ENCODE peak calls at places on chromosomes 3 and 15, in four cellular contexts. H is K562, J is GM23338, K is HepG2. Y is an unnamed sample.

GRCh38 chr3:64289622-64290021 is 64.4 kb upstream of the PRICKLE2 start:
- DNase-seq in J (no peak), K (no peak), H (no peak), Y (no peak)

GRCh38 chr3:142608615-142609014 is 12.4 kb downstream of the PLS1 start:
- DNase-seq in J (no peak), H (no peak), K (no peak), Y (no peak)

GRCh38 chr3:127655641-127656040 is 17.1 kb upstream of the ABTB1 start:
- DNase-seq in K (no peak), J (no peak), H (no peak), Y (no peak)

GRCh38 chr15:51830279-51830806 is 890 bp downstream of the TMOD3 start:
- DNase-seq in J (peak), H (no peak), K (no peak), Y (no peak)

GRCh38 chr15:33068531-33068990 is 126.0 kb downstream of the FMN1 start:
- DNase-seq in J (peak), K (peak), H (no peak), Y (no peak)

GRCh38 chr15:52496776-52497470 is 31.8 kb downstream of the MYO5A start:
- DNase-seq in J (no peak), K (no peak), H (no peak), Y (no peak)

GRCh38 chr3:76024640-76025039 is 239.3 kb upstream of the ZNF717 start:
- DNase-seq in J (peak), H (no peak), K (peak), Y (no peak)

GRCh38 chr15:90002428-90002844 is 1.3 kb downstream of the ZNF710 start:
- DNase-seq in J (peak), K (no peak), H (no peak), Y (peak)

GRCh38 chr15:65611888-65612615 is 1.1 kb upstream of the INTS14 start:
- DNase-seq in H (peak), K (peak), J (peak), Y (no peak)

GRCh38 chr3:72576563-72576962 is 271.7 kb downstream of the SHQ1 start:
- DNase-seq in J (no peak), H (peak), K (no peak), Y (no peak)

GRCh38 chr15:43828061-43828657 is 1.4 kb downstream of the WDR76 start:
- DNase-seq in J (no peak), K (no peak), H (no peak), Y (no peak)

GRCh38 chr3:23611737-23612295 is 193.9 kb upstream of the UBE2E1 start:
- DNase-seq in H (no peak), J (peak), K (no peak), Y (peak)

GRCh38 chr3:56616479-56617006 is 59.6 kb downstream of the CCDC66 start:
- DNase-seq in J (no peak), K (no peak), H (no peak), Y (no peak)

GRCh38 chr3:107704477-107704876 is 181.7 kb downstream of the BBX start:
- DNase-seq in K (no peak), H (no peak), J (no peak), Y (no peak)
- TF ChIP-seq CREB1 in K (no peak), H (no peak), J (no peak), Y (no peak)

GRCh38 chr3:170360916-170361315 is 3.4 kb downstream of the SKIL start:
- DNase-seq in H (no peak), J (peak), K (no peak), Y (no peak)
- H2AFZ ChIP-seq in H (no peak), J (no peak), K (no peak), Y (no peak)

GRCh38 chr15:91216000-91216399 is 115.9 kb downstream of the SV2B start:
- DNase-seq in H (no peak), K (no peak), J (no peak), Y (no peak)
- TF ChIP-seq CREB1 in H (no peak), K (no peak), J (no peak), Y (no peak)

GRCh38 chr15:69059170-69059943 is 44.9 kb downstream of the NOX5 start:
- DNase-seq in H (peak), K (peak), J (peak), Y (peak)
- H2AFZ ChIP-seq in H (no peak), K (peak), J (peak), Y (no peak)

Y was measured in H1.